ENCODE peak calls at places on chromosomes 7 and 10, in ten cellular contexts. K, Y, G, C, A, V, Q, F, N and E are unnamed samples.

GRCh38 chr7:2921748-2922147 is 77.6 kb upstream of the GNA12 start:
- DNase-seq in K (no peak), Y (no peak), G (no peak), C (no peak), A (no peak), V (no peak), Q (no peak), F (peak), N (no peak), E (no peak)

GRCh38 chr7:94481246-94481645 is 28.4 kb upstream of the CASD1 start:
- DNase-seq in K (no peak), Y (no peak), G (no peak), C (no peak), A (no peak), V (no peak), Q (no peak), F (no peak), N (no peak), E (no peak)

GRCh38 chr10:109914966-109915365 is 8.3 kb downstream of the XPNPEP1 start:
- DNase-seq in K (peak), Y (peak), G (no peak), C (peak), A (no peak), V (no peak), Q (peak), F (peak), N (no peak), E (no peak)

GRCh38 chr7:150340024-150340749 is 1.2 kb downstream of the RARRES2 start:
- DNase-seq in K (peak), Y (peak), G (no peak), C (no peak), A (no peak), V (peak), Q (no peak), F (no peak), N (no peak), E (no peak)

GRCh38 chr7:55245271-55245723 is 119.8 kb upstream of the LANCL2 start:
- DNase-seq in K (no peak), Y (peak), G (no peak), C (no peak), A (no peak), V (no peak), Q (peak), F (peak), N (no peak), E (no peak)

GRCh38 chr10:5620223-5620721 is 46.1 kb downstream of the ASB13 start:
- DNase-seq in K (no peak), Y (no peak), G (no peak), C (no peak), A (no peak), V (no peak), Q (no peak), F (no peak), N (no peak), E (no peak)

GRCh38 chr7:108090791-108091460 is 39.2 kb downstream of the LAMB4 start:
- DNase-seq in K (no peak), Y (no peak), G (no peak), C (no peak), A (no peak), V (no peak), Q (no peak), F (no peak), N (no peak), E (no peak)

GRCh38 chr7:4862156-4862555 is 326 bp upstream of the PAPOLB start:
- DNase-seq in K (no peak), Y (no peak), G (no peak), C (no peak), A (no peak), V (no peak), Q (no peak), F (no peak), N (no peak), E (no peak)

GRCh38 chr10:112208292-112208691 is 24.7 kb upstream of the GPAM start:
- DNase-seq in K (no peak), Y (no peak), G (no peak), C (no peak), A (no peak), V (no peak), Q (no peak), F (no peak), N (no peak), E (no peak)

GRCh38 chr10:78063236-78063635 is 29.6 kb downstream of the RPS24 start:
- DNase-seq in K (no peak), Y (no peak), G (no peak), C (no peak), A (no peak), V (no peak), Q (no peak), F (no peak), N (no peak), E (no peak)

GRCh38 chr7:79512269-79512668 is 58.8 kb upstream of the MAGI2 start:
- DNase-seq in K (no peak), Y (no peak), G (no peak), C (no peak), A (no peak), V (no peak), Q (peak), F (no peak), N (no peak), E (no peak)

GRCh38 chr10:124992462-124993344 is 50.8 kb downstream of the ZRANB1 start:
- DNase-seq in K (peak), Y (peak), G (peak), C (peak), A (peak), V (peak), Q (peak), F (peak), N (no peak), E (peak)

GRCh38 chr10:102334106-102334505 is 61.4 kb upstream of the NFKB2 start:
- DNase-seq in K (peak), Y (no peak), G (no peak), C (no peak), A (no peak), V (peak), Q (no peak), F (no peak), N (no peak), E (no peak)

GRCh38 chr10:26627320-26627719 is 70.2 kb upstream of the PDSS1 start:
- DNase-seq in K (no peak), Y (peak), G (no peak), C (no peak), A (no peak), V (no peak), Q (no peak), F (peak), N (no peak), E (no peak)

GRCh38 chr7:30142710-30143109 is 7.9 kb downstream of the MTURN start:
- DNase-seq in K (peak), Y (peak), G (no peak), C (no peak), A (no peak), V (no peak), Q (peak), F (peak), N (no peak), E (no peak)

GRCh38 chr10:122307669-122308486 is 36.8 kb downstream of the BTBD16 start:
- DNase-seq in K (peak), Y (peak), G (no peak), C (no peak), A (peak), V (peak), Q (peak), F (peak), N (no peak), E (no peak)

GRCh38 chr7:7416031-7416968 is 119.4 kb downstream of the COL28A1 start:
- DNase-seq in K (peak), Y (peak), G (no peak), C (no peak), A (no peak), V (no peak), Q (peak), F (no peak), N (no peak), E (no peak)

GRCh38 chr10:15037691-15038090 is 6.1 kb upstream of the OLAH start:
- DNase-seq in K (no peak), Y (no peak), G (no peak), C (no peak), A (no peak), V (no peak), Q (no peak), F (no peak), N (no peak), E (no peak)

GRCh38 chr10:93039721-93040120 is 20.9 kb upstream of the CYP26C1 start:
- DNase-seq in K (no peak), Y (no peak), G (no peak), C (peak), A (no peak), V (no peak), Q (peak), F (peak), N (no peak), E (no peak)

GRCh38 chr7:115782716-115783460 is 247.7 kb downstream of the TFEC start:
- DNase-seq in K (peak), Y (peak), G (no peak), C (no peak), A (peak), V (no peak), Q (no peak), F (no peak), N (no peak), E (no peak)

GRCh38 chr7:73717025-73717807 is 2.3 kb downstream of the STX1A start:
- DNase-seq in K (no peak), Y (no peak), G (no peak), C (no peak), A (no peak), V (no peak), Q (no peak), F (peak), N (no peak), E (no peak)

GRCh38 chr10:46539596-46540411 is 16.7 kb downstream of the GPRIN2 start:
- DNase-seq in K (peak), Y (peak), G (no peak), C (no peak), A (no peak), V (peak), Q (no peak), F (peak), N (no peak), E (no peak)

GRCh38 chr10:98619446-98619845 is 172.7 kb upstream of the HPS1 start:
- DNase-seq in K (no peak), Y (no peak), G (no peak), C (no peak), A (no peak), V (no peak), Q (no peak), F (no peak), N (no peak), E (no peak)